ENCODE peak calls at places on chromosomes 16 and 17, in eight cellular contexts. L is transverse colon, C is H1, O is HepG2, P is suprapubic skin, N is GM12878, D is stomach, I is prostate gland. H is an unnamed sample.
A peak's percentile ranks its signal among the peaks of the same experiment; 100 is the strongest.

GRCh38 chr17:65456368-65457151 is 104.9 kb downstream of the AXIN2 start:
- DNase-seq in L (no peak), D (no peak), P (no peak), I (no peak), C (no peak), N (no peak), O (no peak), H (no peak)

GRCh38 chr16:82456683-82457082 is 170.1 kb upstream of the CDH13 start:
- DNase-seq in L (peak; percentile 53), D (peak; percentile 69), C (peak; percentile 44), N (no peak), I (peak; percentile 50), O (peak; percentile 50), P (no peak), H (peak; percentile 27)

GRCh38 chr17:31299624-31300023 is 2.6 kb upstream of the OMG start:
- DNase-seq in C (no peak), D (no peak), P (no peak), I (no peak), L (no peak), N (no peak), O (no peak), H (no peak)

GRCh38 chr17:57294629-57295501 is 38.5 kb downstream of the MSI2 start:
- DNase-seq in L (no peak), D (no peak), N (no peak), O (peak; percentile 21), P (no peak), I (no peak), C (no peak), H (no peak)

GRCh38 chr17:81253358-81254131 is 14.4 kb downstream of the NDUFAF8 start:
- DNase-seq in D (peak; percentile 57), L (peak; percentile 40), N (no peak), O (no peak), P (no peak), I (peak; percentile 37), C (no peak), H (no peak)

GRCh38 chr17:34725008-34725407 is 145.6 kb downstream of the TMEM132E start:
- DNase-seq in D (no peak), I (no peak), P (no peak), N (no peak), O (no peak), L (no peak), C (no peak), H (no peak)

GRCh38 chr17:37786481-37786880 is 41.6 kb upstream of the HNF1B start:
- DNase-seq in D (no peak), P (no peak), I (no peak), L (no peak), O (no peak), N (no peak), C (no peak), H (no peak)

GRCh38 chr16:57111420-57111819 is 19.0 kb downstream of the CPNE2 start:
- DNase-seq in P (no peak), C (no peak), O (no peak), D (no peak), N (no peak), I (no peak), L (no peak), H (no peak)

GRCh38 chr16:34743115-34743514 is 1283.7 kb downstream of the TP53TG3F start:
- DNase-seq in C (no peak), P (no peak), I (no peak), L (no peak), O (no peak), N (no peak), D (no peak), H (no peak)

GRCh38 chr16:30948956-30949654 is at the start of gene ORAI3:
- DNase-seq in P (no peak), O (no peak), I (peak; percentile 81), C (no peak), D (peak; percentile 77), L (peak; percentile 81), N (no peak), H (peak; percentile 83)

GRCh38 chr17:45794840-45795239 is 10.7 kb downstream of the CRHR1 start:
- DNase-seq in L (no peak), P (no peak), N (no peak), I (no peak), C (no peak), D (no peak), O (no peak), H (no peak)

GRCh38 chr17:43935204-43935925 is 6.9 kb downstream of the PPY start:
- DNase-seq in D (no peak), P (no peak), L (no peak), N (no peak), O (no peak), C (no peak), I (no peak), H (no peak)

GRCh38 chr17:67441052-67441738 is 64.1 kb downstream of the PITPNC1 start:
- DNase-seq in C (no peak), N (no peak), P (no peak), O (peak; percentile 38), I (no peak), L (peak; percentile 40), D (no peak), H (no peak)

GRCh38 chr17:57138030-57138911 is 53.2 kb downstream of the AKAP1 start:
- DNase-seq in P (no peak), C (no peak), O (no peak), N (no peak), L (no peak), I (no peak), D (no peak), H (no peak)

GRCh38 chr16:23324727-23325126 is 22.6 kb downstream of the SCNN1B start:
- DNase-seq in O (peak; percentile 44), P (no peak), L (peak; percentile 94), C (no peak), I (peak; percentile 79), N (no peak), D (peak; percentile 78), H (no peak)

GRCh38 chr17:81722184-81723120 is 10.4 kb downstream of the SLC25A10 start:
- DNase-seq in P (no peak), L (peak; percentile 93), I (peak; percentile 90), D (peak; percentile 94), N (no peak), C (no peak), O (no peak), H (no peak)

GRCh38 chr16:11972128-11972527 is 4.4 kb upstream of the SNX29 start:
- DNase-seq in P (no peak), C (no peak), L (no peak), O (peak; percentile 72), N (no peak), I (no peak), D (no peak), H (no peak)

GRCh38 chr17:2054740-2055493 is at the start of gene HIC1:
- DNase-seq in L (peak; percentile 77), C (no peak), P (peak; percentile 91), O (peak; percentile 24), I (peak; percentile 65), D (peak; percentile 79), N (no peak), H (peak; percentile 80)

GRCh38 chr17:2057130-2057713 is 2.3 kb downstream of the HIC1 start:
- DNase-seq in C (no peak), I (no peak), O (no peak), D (no peak), P (no peak), L (no peak), N (no peak), H (no peak)

GRCh38 chr17:2057714-2058520 is 3.0 kb downstream of the HIC1 start:
- DNase-seq in L (no peak), O (no peak), D (no peak), N (no peak), C (no peak), I (no peak), P (no peak), H (no peak)

GRCh38 chr17:2055494-2056220 is 754 bp downstream of the HIC1 start:
- DNase-seq in L (peak; percentile 39), D (no peak), C (no peak), P (no peak), O (no peak), I (no peak), N (no peak), H (peak; percentile 66)

GRCh38 chr17:2056221-2057129 is 1.6 kb downstream of the HIC1 start:
- DNase-seq in P (no peak), D (no peak), I (no peak), N (no peak), C (no peak), L (peak; percentile 42), O (no peak), H (no peak)
- TF ChIP-seq POLR2AphosphoS5 in P (no peak), D (no peak), I (no peak), N (peak; percentile 66), C (no peak), L (no peak), O (no peak), H (peak; percentile 81)

GRCh38 chr17:40499551-40500189 is 1.8 kb downstream of the TNS4 start:
- DNase-seq in D (peak; percentile 92), C (no peak), O (peak; percentile 84), L (peak; percentile 92), I (peak; percentile 96), N (no peak), P (peak; percentile 93), H (no peak)
- TF ChIP-seq POLR2A in D (no peak), C (no peak), O (no peak), L (peak; percentile 25), I (peak; percentile 80), N (no peak), P (no peak), H (no peak)

GRCh38 chr17:8885968-8886674 is 18.6 kb upstream of the PIK3R6 start:
- DNase-seq in I (no peak), N (no peak), O (no peak), L (no peak), D (no peak), P (no peak), C (no peak), H (no peak)

GRCh38 chr17:8880466-8880865 is 13.0 kb upstream of the PIK3R6 start:
- DNase-seq in L (no peak), P (no peak), D (no peak), O (no peak), N (no peak), I (no peak), C (no peak), H (no peak)

GRCh38 chr17:8884336-8884990 is 17.0 kb upstream of the PIK3R6 start:
- DNase-seq in I (no peak), P (no peak), O (no peak), N (no peak), L (no peak), D (no peak), C (no peak), H (no peak)

GRCh38 chr17:8881606-8882005 is 14.1 kb upstream of the PIK3R6 start:
- DNase-seq in O (no peak), L (no peak), C (no peak), P (no peak), D (no peak), I (no peak), N (no peak), H (no peak)

DNA sequence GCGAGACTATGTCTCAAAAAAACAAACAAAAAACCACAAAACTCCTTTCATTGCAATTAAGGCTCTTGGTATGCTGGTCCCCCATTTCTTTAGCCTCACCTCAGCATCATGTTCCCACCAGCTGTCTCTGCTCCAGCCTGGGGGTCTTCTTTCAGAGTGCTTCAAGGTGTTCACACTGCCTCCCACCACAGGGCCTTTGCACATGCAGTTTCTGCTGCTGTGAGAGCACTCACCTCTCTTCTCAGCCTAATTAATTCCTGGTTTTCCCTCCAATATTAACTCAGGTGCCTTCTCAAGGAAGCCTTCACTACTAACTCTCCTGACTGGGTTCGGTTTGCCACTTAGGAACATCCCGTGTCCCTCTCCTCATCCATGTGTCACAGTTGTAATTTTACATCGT is 15.9 kb upstream of the PIK3R6 start:
- DNase-seq in D (no peak), C (no peak), O (no peak), L (no peak), I (no peak), P (no peak), N (no peak), H (no peak)
- TF ChIP-seq POLR2AphosphoS5 in D (no peak), C (no peak), O (no peak), L (no peak), I (no peak), P (no peak), N (no peak), H (no peak)

GRCh38 chr17:50668025-50668837 is 33.5 kb downstream of the ABCC3 start:
- DNase-seq in L (no peak), I (no peak), C (no peak), D (no peak), P (no peak), O (no peak), N (no peak), H (no peak)
- TF ChIP-seq POLR2A in L (no peak), I (no peak), C (no peak), D (no peak), P (no peak), O (no peak), N (no peak), H (no peak)

H was measured in GM12892.